ENCODE peak calls at places on chromosomes 4 and X, in ten cellular contexts. E is esophagus squamous epithelium, H is cardiac muscle cell, C is uterus, B is choroid plexus epithelial cell, S is brain microvascular endothelial cell, D is fibroblast of mammary gland, F is fibroblast of the aortic adventitia, K is left lung, I is endothelial cell. M is an unnamed sample.

GRCh38 chrX:52558140-52558539 is 41.3 kb upstream of the XAGE1B start:
- DNase-seq in E (no peak), H (no peak), C (no peak), B (no peak), S (no peak), D (no peak), F (no peak), K (no peak), I (no peak), M (no peak)

GRCh38 chr4:186712690-186713089 is 11.0 kb downstream of the FAT1 start:
- DNase-seq in E (no peak), H (no peak), C (no peak), B (no peak), S (peak), D (no peak), F (no peak), K (no peak), I (no peak), M (no peak)

GRCh38 chrX:81120936-81121351 is 80.8 kb downstream of the HMGN5 start:
- DNase-seq in E (no peak), H (peak), C (peak), B (peak), S (peak), D (peak), F (peak), K (no peak), I (peak), M (peak)

GRCh38 chrX:10725071-10725470 is 104.7 kb upstream of the MID1 start:
- DNase-seq in E (no peak), H (no peak), C (no peak), B (peak), S (no peak), D (no peak), F (no peak), K (no peak), I (no peak), M (peak)

GRCh38 chr4:6695660-6696581 is 2.2 kb downstream of the S100P start:
- DNase-seq in E (no peak), H (no peak), C (no peak), B (no peak), S (no peak), D (no peak), F (no peak), K (no peak), I (no peak), M (no peak)

GRCh38 chr4:92236907-92237306 is 66.9 kb upstream of the GRID2 start:
- DNase-seq in E (no peak), H (no peak), C (no peak), B (peak), S (no peak), D (peak), F (peak), K (no peak), I (no peak), M (no peak)

GRCh38 chr4:141346144-141346543 is 125.4 kb downstream of the ZNF330 start:
- DNase-seq in E (no peak), H (peak), C (peak), B (peak), S (peak), D (peak), F (peak), K (no peak), I (no peak), M (peak)

GRCh38 chrX:41064028-41064427 is 21.2 kb upstream of the USP9X start:
- DNase-seq in E (no peak), H (no peak), C (no peak), B (peak), S (no peak), D (peak), F (peak), K (no peak), I (no peak), M (no peak)

GRCh38 chrX:119189586-119189985 is 46.5 kb upstream of the PGRMC1 start:
- DNase-seq in E (no peak), H (peak), C (peak), B (peak), S (no peak), D (peak), F (peak), K (no peak), I (no peak), M (no peak)

GRCh38 chr4:17027495-17027894 is 129.1 kb upstream of the LDB2 start:
- DNase-seq in E (no peak), H (no peak), C (no peak), B (peak), S (peak), D (peak), F (peak), K (no peak), I (no peak), M (no peak)

GRCh38 chr4:92299152-92299551 is 4.6 kb upstream of the GRID2 start:
- DNase-seq in E (no peak), H (no peak), C (no peak), B (peak), S (no peak), D (no peak), F (peak), K (no peak), I (no peak), M (no peak)

GRCh38 chr4:168736831-168737230 is 240.0 kb downstream of the PALLD start:
- DNase-seq in E (no peak), H (no peak), C (no peak), B (no peak), S (no peak), D (no peak), F (no peak), K (no peak), I (no peak), M (no peak)

GRCh38 chr4:3342182-3342854 is 49.5 kb downstream of the RGS12 start:
- DNase-seq in E (no peak), H (no peak), C (no peak), B (peak), S (peak), D (peak), F (peak), K (no peak), I (no peak), M (no peak)

GRCh38 chr4:6378493-6379445 is 93.6 kb downstream of the PPP2R2C start:
- DNase-seq in E (no peak), H (no peak), C (no peak), B (no peak), S (no peak), D (no peak), F (no peak), K (no peak), I (no peak), M (no peak)

GRCh38 chrX:154411322-154411980 is at the start of gene TAFAZZIN:
- DNase-seq in E (no peak), H (peak), C (peak), B (peak), S (no peak), D (peak), F (peak), K (peak), I (peak), M (peak)

GRCh38 chr4:6560416-6561172 is 14.4 kb upstream of the MAN2B2 start:
- DNase-seq in E (no peak), H (no peak), C (no peak), B (peak), S (peak), D (peak), F (peak), K (no peak), I (no peak), M (no peak)

GRCh38 chr4:152894673-152895072 is 41.5 kb upstream of the FHDC1 start:
- DNase-seq in E (no peak), H (no peak), C (no peak), B (peak), S (peak), D (peak), F (peak), K (no peak), I (no peak), M (no peak)

GRCh38 chrX:78759081-78759480 is 11.6 kb downstream of the LPAR4 start:
- DNase-seq in E (no peak), H (no peak), C (no peak), B (no peak), S (no peak), D (no peak), F (no peak), K (no peak), I (no peak), M (no peak)

GRCh38 chr4:77994194-77994721 is 62.9 kb upstream of the FRAS1 start:
- DNase-seq in E (no peak), H (peak), C (no peak), B (peak), S (peak), D (peak), F (peak), K (no peak), I (peak), M (peak)

GRCh38 chr4:146582864-146583263 is 55.8 kb upstream of the POU4F2 start:
- DNase-seq in E (no peak), H (no peak), C (no peak), B (peak), S (no peak), D (peak), F (peak), K (no peak), I (peak), M (no peak)

GRCh38 chrX:151176351-151176750 is at the start of gene GPR50:
- DNase-seq in E (no peak), H (peak), C (no peak), B (no peak), S (no peak), D (no peak), F (no peak), K (no peak), I (no peak), M (no peak)

GRCh38 chrX:53356186-53356585 is 66.3 kb downstream of the SMC1A start:
- DNase-seq in E (no peak), H (no peak), C (no peak), B (peak), S (peak), D (peak), F (no peak), K (no peak), I (no peak), M (no peak)

GRCh38 chrX:9668537-9668936 is 97.1 kb downstream of the GPR143 start:
- DNase-seq in E (no peak), H (no peak), C (no peak), B (peak), S (peak), D (no peak), F (peak), K (no peak), I (no peak), M (no peak)

GRCh38 chr4:56330691-56331090 is 56.6 kb downstream of the AASDH start:
- DNase-seq in E (no peak), H (no peak), C (no peak), B (peak), S (peak), D (no peak), F (no peak), K (no peak), I (no peak), M (no peak)

GRCh38 chr4:1531683-1532548 is 125.7 kb upstream of the NKX1-1 start:
- DNase-seq in E (no peak), H (no peak), C (no peak), B (no peak), S (no peak), D (no peak), F (no peak), K (no peak), I (no peak), M (no peak)

GRCh38 chrX:43878902-43879526 is 3.2 kb downstream of the MAOB start:
- DNase-seq in E (no peak), H (no peak), C (peak), B (no peak), S (no peak), D (no peak), F (peak), K (no peak), I (no peak), M (no peak)

GRCh38 chr4:17613761-17614415 is 553 bp upstream of the MED28 start:
- DNase-seq in E (no peak), H (peak), C (peak), B (peak), S (peak), D (peak), F (no peak), K (no peak), I (no peak), M (no peak)

GRCh38 chr4:26861434-26862186 is 969 bp downstream of the STIM2 start:
- DNase-seq in E (peak), H (peak), C (peak), B (peak), S (peak), D (peak), F (peak), K (peak), I (peak), M (peak)

GRCh38 chr4:85244638-85245037 is 230.3 kb upstream of the ARHGAP24 start:
- DNase-seq in E (no peak), H (no peak), C (no peak), B (no peak), S (no peak), D (no peak), F (no peak), K (no peak), I (no peak), M (no peak)

GRCh38 chr4:149344436-149344835 is 471.2 kb downstream of the IQCM start:
- DNase-seq in E (no peak), H (no peak), C (no peak), B (peak), S (peak), D (peak), F (peak), K (no peak), I (no peak), M (no peak)

GRCh38 chr4:20341121-20341758 is 89.5 kb downstream of the SLIT2 start:
- DNase-seq in E (no peak), H (no peak), C (no peak), B (no peak), S (no peak), D (no peak), F (no peak), K (no peak), I (no peak), M (no peak)

GRCh38 chr4:40003986-40004385 is 26.3 kb upstream of the PDS5A start:
- DNase-seq in E (no peak), H (no peak), C (no peak), B (peak), S (peak), D (peak), F (peak), K (no peak), I (no peak), M (peak)

GRCh38 chrX:3666975-3667374 is 46.5 kb downstream of the PRKX start:
- DNase-seq in E (no peak), H (no peak), C (no peak), B (no peak), S (no peak), D (no peak), F (no peak), K (no peak), I (no peak), M (no peak)

GRCh38 chr4:25713812-25714211 is 58.2 kb downstream of the SLC34A2 start:
- DNase-seq in E (no peak), H (no peak), C (no peak), B (no peak), S (no peak), D (no peak), F (no peak), K (no peak), I (no peak), M (no peak)

GRCh38 chr4:128663325-128663724 is 146.2 kb upstream of the JADE1 start:
- DNase-seq in E (no peak), H (no peak), C (no peak), B (no peak), S (no peak), D (no peak), F (no peak), K (no peak), I (no peak), M (peak)

GRCh38 chr4:87947381-87948160 is 27.9 kb upstream of the SPP1 start:
- DNase-seq in E (no peak), H (no peak), C (no peak), B (no peak), S (no peak), D (no peak), F (no peak), K (no peak), I (no peak), M (no peak)
- TF ChIP-seq CTCF in E (no peak), H (no peak), C (no peak), B (no peak), S (no peak), D (no peak), F (no peak), K (no peak), I (no peak), M (no peak)

DNA sequence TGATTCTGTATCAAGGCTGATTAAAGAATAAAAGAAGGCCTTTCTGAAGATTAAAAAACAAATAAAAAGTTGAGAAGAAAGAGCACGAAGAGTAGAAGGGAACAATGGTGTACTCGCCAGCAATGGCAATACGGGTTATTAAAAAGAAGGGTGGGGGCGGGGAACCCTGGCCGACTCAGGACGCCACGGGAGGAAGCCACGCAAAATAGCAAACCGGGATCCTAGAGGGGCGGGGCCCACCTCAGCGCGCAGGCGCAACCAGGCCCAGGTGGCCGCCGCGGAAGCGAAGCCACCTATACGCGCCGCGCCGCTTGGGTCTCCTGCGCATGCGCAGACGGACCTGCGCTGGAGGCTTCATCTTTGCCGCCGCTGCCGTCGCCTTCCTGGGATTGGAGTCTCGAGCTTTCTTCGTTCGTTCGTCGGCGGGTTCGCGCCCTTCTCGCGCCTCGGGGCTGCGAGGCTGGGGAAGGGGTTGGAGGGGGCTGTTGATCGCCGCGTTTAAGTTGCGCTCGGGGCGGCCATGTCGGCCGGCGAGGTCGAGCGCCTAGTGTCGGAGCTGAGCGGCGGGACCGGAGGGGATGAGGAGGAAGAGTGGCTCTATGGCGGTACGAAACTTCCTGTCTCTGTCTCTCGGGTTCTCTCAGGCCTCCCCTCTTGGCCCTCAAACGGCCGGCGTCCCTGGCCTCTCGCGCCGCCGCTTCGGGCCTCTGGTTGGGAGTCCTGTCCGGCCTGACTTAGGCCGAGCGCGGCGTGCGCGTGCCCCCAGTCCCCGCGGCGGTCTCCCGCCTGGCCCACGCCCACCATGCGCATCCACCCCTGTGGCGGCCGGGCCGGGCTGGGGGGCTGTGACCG is at the start of gene FIP1L1:
- DNase-seq in E (peak), H (peak), C (peak), B (peak), S (peak), D (peak), F (peak), K (peak), I (peak), M (peak)
- TF ChIP-seq CTCF in E (peak), H (no peak), C (peak), B (no peak), S (no peak), D (no peak), F (no peak), K (no peak), I (no peak), M (no peak)

GRCh38 chrX:39133971-39134370 is 332.7 kb downstream of the MID1IP1 start:
- DNase-seq in E (no peak), H (peak), C (no peak), B (no peak), S (no peak), D (no peak), F (no peak), K (no peak), I (peak), M (no peak)
- TF ChIP-seq CTCF in E (no peak), H (no peak), C (no peak), B (peak), S (peak), D (no peak), F (no peak), K (no peak), I (no peak), M (peak)

GRCh38 chr4:173494013-173494970 is 35.7 kb downstream of the HAND2 start:
- DNase-seq in E (no peak), H (peak), C (peak), B (peak), S (peak), D (peak), F (peak), K (peak), I (peak), M (peak)
- TF ChIP-seq CTCF in E (peak), H (peak), C (peak), B (peak), S (peak), D (peak), F (peak), K (peak), I (peak), M (peak)

DNA sequence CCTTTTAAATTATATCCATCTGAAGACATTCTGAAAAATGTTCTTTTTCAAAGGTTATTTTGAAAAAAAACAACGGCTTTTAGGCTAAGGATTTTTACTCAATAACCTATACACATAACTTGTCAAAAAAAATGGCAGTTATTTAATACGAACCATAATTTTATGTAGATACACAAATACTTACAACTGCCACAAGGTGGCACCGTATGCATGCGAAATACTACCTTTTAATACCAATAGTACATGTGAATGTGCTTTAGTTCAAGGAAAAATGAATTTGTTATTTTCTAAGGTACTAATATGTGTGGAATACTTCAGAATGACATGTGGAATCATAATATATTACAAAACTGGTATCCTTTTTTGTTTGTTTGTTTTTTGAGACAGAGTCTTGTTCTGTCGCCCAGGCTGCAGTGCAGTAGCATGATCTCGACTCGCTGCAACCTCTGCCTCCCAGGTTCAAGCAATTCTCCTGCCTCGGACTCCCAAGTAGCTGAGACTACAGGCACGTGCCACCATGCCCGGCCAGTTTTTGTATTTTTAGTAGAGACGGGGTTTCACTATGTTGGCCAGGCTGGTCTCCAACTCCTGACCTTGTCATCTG is 4.6 kb upstream of the MAD2L1 start:
- DNase-seq in E (no peak), H (peak), C (peak), B (peak), S (peak), D (peak), F (peak), K (no peak), I (no peak), M (peak)
- TF ChIP-seq CTCF in E (peak), H (peak), C (peak), B (peak), S (peak), D (peak), F (peak), K (peak), I (peak), M (peak)

GRCh38 chr4:73864365-73864764 is 4.8 kb upstream of the CXCL1 start:
- DNase-seq in E (no peak), H (peak), C (no peak), B (peak), S (no peak), D (no peak), F (no peak), K (no peak), I (no peak), M (peak)
- TF ChIP-seq CTCF in E (peak), H (peak), C (no peak), B (peak), S (peak), D (peak), F (no peak), K (peak), I (no peak), M (peak)

M was measured in GM10248.